ENCODE peak calls at places on chromosomes 4 and X, in nine cellular contexts. H is thyroid gland, D is WTC11, K is breast epithelium, M is psoas muscle, P is heart left ventricle, O is PC-3, Z is adrenal gland, F is fibroblast of lung. N is an unnamed sample.

GRCh38 chr4:131447883-131448282 is 1701.2 kb upstream of the PCDH10 start:
- DNase-seq in D (no peak), M (no peak), K (no peak), O (no peak), P (no peak), F (no peak), H (no peak), Z (no peak), N (no peak)

GRCh38 chrX:34656842-34657780 is at the start of gene TMEM47:
- DNase-seq in Z (peak), D (peak), M (peak), H (peak), P (peak), F (peak), O (peak), K (peak), N (no peak)

GRCh38 chrX:5876984-5877655 is 351.5 kb downstream of the NLGN4X start:
- DNase-seq in M (no peak), K (no peak), Z (no peak), H (peak), O (peak), F (peak), D (peak), P (no peak), N (no peak)

GRCh38 chr4:109548655-109549054 is 11.4 kb upstream of the MCUB start:
- DNase-seq in K (no peak), D (no peak), O (peak), F (peak), P (no peak), H (no peak), Z (no peak), M (no peak), N (peak)

GRCh38 chrX:72255445-72255844 is 16.6 kb upstream of the ERCC6L start:
- DNase-seq in Z (no peak), P (no peak), H (peak), F (no peak), K (no peak), O (no peak), M (no peak), D (peak), N (no peak)

GRCh38 chr4:143581331-143581961 is 67.9 kb downstream of the SMARCA5 start:
- DNase-seq in D (peak), F (no peak), M (no peak), Z (no peak), H (no peak), K (no peak), P (peak), O (no peak), N (no peak)

GRCh38 chr4:185566972-185567749 is 31.9 kb upstream of the PDLIM3 start:
- DNase-seq in H (no peak), O (no peak), D (no peak), F (peak), Z (no peak), P (no peak), M (peak), K (no peak), N (no peak)

GRCh38 chr4:7788193-7788592 is 151.5 kb downstream of the AFAP1 start:
- DNase-seq in F (no peak), M (no peak), O (no peak), Z (no peak), K (no peak), P (no peak), H (no peak), D (no peak), N (no peak)

GRCh38 chr4:56626420-56626819 is 54.7 kb downstream of the HOPX start:
- DNase-seq in F (no peak), K (no peak), M (no peak), O (no peak), D (no peak), Z (no peak), H (no peak), P (no peak), N (no peak)

GRCh38 chr4:136395212-136395722 is 1137.0 kb downstream of the PCDH18 start:
- DNase-seq in P (peak), K (no peak), M (no peak), H (peak), O (no peak), F (no peak), Z (no peak), D (peak), N (no peak)

GRCh38 chr4:7739918-7740865 is 199.5 kb downstream of the AFAP1 start:
- DNase-seq in O (no peak), F (no peak), M (peak), K (no peak), P (peak), H (no peak), Z (no peak), D (no peak), N (no peak)

GRCh38 chr4:124526321-124526720 is 186.2 kb downstream of the ANKRD50 start:
- DNase-seq in P (no peak), F (no peak), M (no peak), H (no peak), O (no peak), K (no peak), Z (no peak), D (no peak), N (no peak)

GRCh38 chr4:169253904-169254303 is 16.9 kb downstream of the SH3RF1 start:
- DNase-seq in K (no peak), D (no peak), H (no peak), Z (no peak), O (peak), M (no peak), P (no peak), F (peak), N (no peak)

GRCh38 chrX:46554942-46555341 is 9.7 kb upstream of the ZNF674 start:
- DNase-seq in P (no peak), K (no peak), H (no peak), M (no peak), O (peak), Z (no peak), F (no peak), D (no peak), N (no peak)

GRCh38 chr4:38163216-38164006 is 203.2 kb downstream of the PTTG2 start:
- DNase-seq in Z (no peak), D (no peak), M (no peak), F (peak), H (no peak), P (no peak), K (no peak), O (peak), N (no peak)

GRCh38 chrX:39760930-39761329 is 336.8 kb downstream of the BCOR start:
- DNase-seq in P (no peak), F (peak), H (no peak), O (no peak), D (no peak), Z (no peak), K (no peak), M (no peak), N (no peak)

GRCh38 chr4:41963105-41963504 is 18.5 kb upstream of the DCAF4L1 start:
- DNase-seq in O (peak), F (peak), H (no peak), D (no peak), P (no peak), K (no peak), Z (no peak), M (no peak), N (no peak)

GRCh38 chr4:176792348-176793059 is at the start of gene VEGFC:
- DNase-seq in M (peak), H (peak), P (peak), K (peak), O (peak), D (peak), F (peak), Z (peak), N (no peak)

GRCh38 chrX:156001667-156002021 is 4.1 kb downstream of the IL9R start:
- DNase-seq in P (no peak), O (no peak), Z (no peak), M (no peak), H (no peak), D (no peak), K (no peak), F (no peak), N (no peak)

GRCh38 chr4:132797856-132798255 is 351.2 kb upstream of the PCDH10 start:
- DNase-seq in K (no peak), P (no peak), D (no peak), H (no peak), O (no peak), Z (no peak), F (no peak), M (no peak), N (no peak)

GRCh38 chr4:121943941-121944340 is 7.9 kb downstream of the TRPC3 start:
- DNase-seq in O (no peak), M (no peak), F (no peak), Z (no peak), H (no peak), P (no peak), K (no peak), D (peak), N (no peak)

GRCh38 chr4:111923786-111924185 is 221.5 kb upstream of the FAM241A start:
- DNase-seq in M (no peak), F (peak), O (no peak), H (no peak), Z (no peak), K (no peak), D (no peak), P (no peak), N (no peak)

GRCh38 chr4:108070775-108071174 is 81.1 kb downstream of the HADH start:
- DNase-seq in F (no peak), K (no peak), Z (no peak), D (no peak), H (no peak), O (no peak), M (no peak), P (no peak), N (no peak)

GRCh38 chrX:64975491-64975890 is 759 bp downstream of the ZC4H2 start:
- DNase-seq in M (peak), F (peak), H (peak), Z (peak), K (no peak), O (peak), P (peak), D (peak), N (no peak)

GRCh38 chr4:146175541-146176453 is at the start of gene LSM6:
- DNase-seq in D (peak), K (peak), M (peak), O (peak), H (peak), P (peak), Z (peak), F (peak), N (peak)
- TF ChIP-seq CTCF in D (no peak), K (no peak), M (peak), O (no peak), H (no peak), P (no peak), Z (no peak), F (no peak), N (peak)

GRCh38 chr4:12875640-12876243 is 608.4 kb downstream of the RAB28 start:
- DNase-seq in O (no peak), P (no peak), F (no peak), K (no peak), M (no peak), H (no peak), Z (no peak), D (no peak), N (no peak)
- TF ChIP-seq CTCF in O (no peak), P (no peak), F (no peak), K (no peak), M (no peak), H (no peak), Z (no peak), D (no peak), N (no peak)

GRCh38 chrX:24498975-24499374 is 33.9 kb downstream of the PDK3 start:
- DNase-seq in Z (no peak), H (no peak), O (peak), M (no peak), P (no peak), K (no peak), D (no peak), F (peak), N (no peak)
- TF ChIP-seq CTCF in Z (peak), H (peak), O (peak), M (peak), P (peak), K (peak), D (no peak), F (no peak), N (peak)

DNA sequence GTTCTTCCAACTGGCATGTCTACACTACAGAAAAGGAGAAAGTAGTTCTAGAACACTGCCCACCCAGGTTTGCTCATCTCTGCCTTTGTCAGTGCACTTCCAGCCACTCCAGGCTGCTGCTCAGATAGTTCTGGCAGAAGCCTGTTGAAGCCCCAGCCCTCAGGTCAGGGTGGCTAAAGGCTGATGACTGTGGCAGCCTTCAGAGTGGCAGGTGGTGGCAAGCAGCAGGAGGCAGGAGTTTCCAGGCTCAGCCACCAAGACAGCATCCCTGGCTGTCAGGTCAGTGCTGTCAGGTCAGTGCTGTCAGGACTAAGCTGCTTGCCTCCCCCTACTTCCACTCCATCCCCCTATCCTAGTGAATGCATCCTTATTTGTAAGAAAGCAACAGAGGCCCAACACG is 100.4 kb downstream of the MAMLD1 start:
- DNase-seq in O (no peak), K (no peak), P (no peak), H (no peak), M (no peak), F (no peak), D (no peak), Z (no peak), N (no peak)
- TF ChIP-seq CTCF in O (no peak), K (no peak), P (no peak), H (no peak), M (no peak), F (no peak), D (no peak), Z (no peak), N (no peak)

GRCh38 chr4:3513807-3514206 is 18.4 kb downstream of the LRPAP1 start:
- DNase-seq in F (no peak), M (peak), H (no peak), P (no peak), Z (no peak), K (no peak), O (no peak), D (no peak), N (no peak)

GRCh38 chr4:3515646-3516045 is 16.6 kb downstream of the LRPAP1 start:
- DNase-seq in O (no peak), D (no peak), K (no peak), H (no peak), F (no peak), P (peak), M (peak), Z (no peak), N (no peak)

GRCh38 chr4:3516061-3516835 is 16.0 kb downstream of the LRPAP1 start:
- DNase-seq in D (no peak), Z (no peak), M (peak), O (no peak), K (no peak), H (no peak), P (peak), F (no peak), N (no peak)

GRCh38 chr4:3514221-3514780 is 17.9 kb downstream of the LRPAP1 start:
- DNase-seq in Z (no peak), M (peak), O (no peak), K (no peak), H (no peak), P (peak), D (no peak), F (no peak), N (no peak)

DNA sequence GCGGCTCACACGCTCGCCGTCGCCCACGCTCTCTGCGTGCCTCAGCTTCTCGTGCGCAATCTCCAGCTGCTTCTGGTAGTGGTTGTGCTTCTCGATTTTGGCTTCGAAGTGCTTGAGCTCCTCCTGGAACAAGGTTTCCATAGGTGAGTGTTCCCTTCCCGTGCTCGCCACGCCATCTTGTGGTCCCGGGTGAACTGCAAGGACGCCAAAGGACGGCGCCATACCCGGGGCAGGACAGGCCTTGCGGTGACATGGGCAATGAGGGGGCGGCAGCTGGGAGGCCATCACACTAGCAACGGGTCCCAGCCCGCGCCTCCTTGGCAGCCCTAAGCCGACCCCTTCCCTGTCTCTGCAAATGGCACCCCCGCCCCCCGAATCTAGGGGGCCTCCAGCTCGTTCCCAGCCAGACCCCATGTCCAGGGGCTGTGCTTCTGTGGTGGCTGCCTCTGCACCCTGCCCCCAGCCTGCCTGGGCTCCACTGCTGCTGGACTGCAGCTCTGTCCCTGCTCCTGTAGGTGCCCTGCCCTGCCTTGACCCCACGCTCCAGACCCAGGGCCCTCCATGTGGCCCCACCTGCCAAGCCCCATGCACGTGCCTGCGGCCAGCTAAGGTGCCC is 17.3 kb downstream of the LRPAP1 start:
- DNase-seq in Z (no peak), K (no peak), P (peak), F (no peak), M (peak), H (no peak), O (no peak), D (peak), N (no peak)
- TF ChIP-seq CTCF in Z (no peak), K (peak), P (peak), F (no peak), M (no peak), H (no peak), O (peak), D (peak), N (no peak)

DNA sequence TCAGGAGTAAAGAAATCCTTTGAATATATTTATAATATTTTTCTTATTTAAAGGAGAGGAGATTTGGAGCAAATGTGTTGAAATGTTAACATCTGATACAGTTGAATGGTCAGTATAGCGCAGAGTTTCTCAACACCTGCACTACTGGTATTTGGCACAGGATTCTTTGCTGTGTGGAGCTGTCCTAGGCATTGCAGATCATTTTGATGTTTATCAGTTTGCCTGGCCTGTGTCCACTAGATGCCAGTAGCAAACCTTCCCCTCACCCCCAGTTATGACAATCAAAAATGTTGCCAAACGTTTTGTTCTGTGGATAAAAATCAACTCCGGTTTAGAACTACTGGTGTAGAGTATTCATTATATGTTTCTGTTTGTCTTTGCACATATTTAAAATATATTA is 765.3 kb upstream of the SLIT2 start:
- DNase-seq in K (no peak), M (no peak), F (no peak), P (no peak), D (no peak), H (peak), Z (no peak), O (peak), N (no peak)
- TF ChIP-seq CTCF in K (no peak), M (no peak), F (no peak), P (no peak), D (no peak), H (no peak), Z (no peak), O (peak), N (no peak)

GRCh38 chr4:26061248-26061986 is 147.4 kb downstream of the SMIM20 start:
- DNase-seq in F (peak), D (peak), O (peak), H (no peak), M (no peak), P (no peak), Z (no peak), K (no peak), N (peak)
- TF ChIP-seq CTCF in F (peak), D (peak), O (peak), H (no peak), M (peak), P (peak), Z (peak), K (no peak), N (peak)